ENCODE peak calls at places on chromosomes 4 and X, in nine cellular contexts. One of them, this sample, is unnamed.

GRCh38 chr4:55127521-55127920 is 2.1 kb upstream of the KDR start:
- DNase-seq in activated T-helper 1 cell treated with anti-CD3 and anti-CD28 coated beads, Interleukin-2, amount 50 U/mL, for 16 hours: no peak
- DNase-seq in BJ: no peak
- DNase-seq in bronchial epithelial cell: no peak
- DNase-seq in stimulated activated CD8-positive, alpha-beta memory T cell treated with anti-CD3 and anti-CD28 coated beads, Interleukin-12 subunit alpha, Interleukin-12 subunit beta, amount 100 ng/mL, for 1 hour: no peak
- DNase-seq in substantia nigra: no peak
- DNase-seq in SIG-M5: no peak
- DNase-seq in amniotic stem cell: no peak
- DNase-seq in NCI-H2227 treated with DMSO at 0.1 percent for 48 hours: no peak
- DNase-seq in this sample: no peak

GRCh38 chr4:10074767-10075105 is 41.9 kb downstream of the WDR1 start:
- DNase-seq in NCI-H2227 treated with DMSO at 0.1 percent for 48 hours: no peak
- DNase-seq in BJ: no peak
- DNase-seq in substantia nigra: no peak
- DNase-seq in bronchial epithelial cell: peak; percentile 46
- DNase-seq in activated T-helper 1 cell treated with anti-CD3 and anti-CD28 coated beads, Interleukin-2, amount 50 U/mL, for 16 hours: no peak
- DNase-seq in stimulated activated CD8-positive, alpha-beta memory T cell treated with anti-CD3 and anti-CD28 coated beads, Interleukin-12 subunit alpha, Interleukin-12 subunit beta, amount 100 ng/mL, for 1 hour: no peak
- DNase-seq in SIG-M5: no peak
- DNase-seq in amniotic stem cell: no peak
- DNase-seq in this sample: peak; percentile 68

GRCh38 chr4:186887211-186887785 is 163.6 kb upstream of the FAT1 start:
- DNase-seq in substantia nigra: no peak
- DNase-seq in NCI-H2227 treated with DMSO at 0.1 percent for 48 hours: no peak
- DNase-seq in bronchial epithelial cell: peak; percentile 85
- DNase-seq in amniotic stem cell: no peak
- DNase-seq in SIG-M5: no peak
- DNase-seq in activated T-helper 1 cell treated with anti-CD3 and anti-CD28 coated beads, Interleukin-2, amount 50 U/mL, for 16 hours: no peak
- DNase-seq in stimulated activated CD8-positive, alpha-beta memory T cell treated with anti-CD3 and anti-CD28 coated beads, Interleukin-12 subunit alpha, Interleukin-12 subunit beta, amount 100 ng/mL, for 1 hour: no peak
- DNase-seq in BJ: no peak
- DNase-seq in this sample: peak; percentile 18

GRCh38 chrX:48715066-48715465 is 18.5 kb downstream of the SUV39H1 start:
- DNase-seq in activated T-helper 1 cell treated with anti-CD3 and anti-CD28 coated beads, Interleukin-2, amount 50 U/mL, for 16 hours: no peak
- DNase-seq in stimulated activated CD8-positive, alpha-beta memory T cell treated with anti-CD3 and anti-CD28 coated beads, Interleukin-12 subunit alpha, Interleukin-12 subunit beta, amount 100 ng/mL, for 1 hour: no peak
- DNase-seq in BJ: no peak
- DNase-seq in substantia nigra: no peak
- DNase-seq in SIG-M5: no peak
- DNase-seq in bronchial epithelial cell: peak; percentile 12
- DNase-seq in amniotic stem cell: no peak
- DNase-seq in NCI-H2227 treated with DMSO at 0.1 percent for 48 hours: no peak
- DNase-seq in this sample: peak; percentile 3

GRCh38 chr4:11429646-11430045 is 952 bp upstream of the HS3ST1 start:
- DNase-seq in stimulated activated CD8-positive, alpha-beta memory T cell treated with anti-CD3 and anti-CD28 coated beads, Interleukin-12 subunit alpha, Interleukin-12 subunit beta, amount 100 ng/mL, for 1 hour: no peak
- DNase-seq in bronchial epithelial cell: peak; percentile 41
- DNase-seq in activated T-helper 1 cell treated with anti-CD3 and anti-CD28 coated beads, Interleukin-2, amount 50 U/mL, for 16 hours: no peak
- DNase-seq in substantia nigra: no peak
- DNase-seq in BJ: no peak
- DNase-seq in SIG-M5: no peak
- DNase-seq in NCI-H2227 treated with DMSO at 0.1 percent for 48 hours: no peak
- DNase-seq in amniotic stem cell: no peak
- DNase-seq in this sample: no peak

GRCh38 chr4:85738721-85739120 is 263.8 kb downstream of the ARHGAP24 start:
- DNase-seq in SIG-M5: no peak
- DNase-seq in stimulated activated CD8-positive, alpha-beta memory T cell treated with anti-CD3 and anti-CD28 coated beads, Interleukin-12 subunit alpha, Interleukin-12 subunit beta, amount 100 ng/mL, for 1 hour: no peak
- DNase-seq in bronchial epithelial cell: no peak
- DNase-seq in activated T-helper 1 cell treated with anti-CD3 and anti-CD28 coated beads, Interleukin-2, amount 50 U/mL, for 16 hours: no peak
- DNase-seq in amniotic stem cell: no peak
- DNase-seq in substantia nigra: no peak
- DNase-seq in BJ: no peak
- DNase-seq in NCI-H2227 treated with DMSO at 0.1 percent for 48 hours: no peak
- DNase-seq in this sample: no peak

GRCh38 chr4:57410331-57411052 is 300.3 kb upstream of the IGFBP7 start:
- DNase-seq in NCI-H2227 treated with DMSO at 0.1 percent for 48 hours: no peak
- DNase-seq in SIG-M5: no peak
- DNase-seq in substantia nigra: peak; percentile 39
- DNase-seq in amniotic stem cell: no peak
- DNase-seq in BJ: no peak
- DNase-seq in stimulated activated CD8-positive, alpha-beta memory T cell treated with anti-CD3 and anti-CD28 coated beads, Interleukin-12 subunit alpha, Interleukin-12 subunit beta, amount 100 ng/mL, for 1 hour: no peak
- DNase-seq in bronchial epithelial cell: no peak
- DNase-seq in activated T-helper 1 cell treated with anti-CD3 and anti-CD28 coated beads, Interleukin-2, amount 50 U/mL, for 16 hours: no peak
- DNase-seq in this sample: no peak

GRCh38 chr4:177442623-177443155 is 452 bp upstream of the AGA start:
- DNase-seq in BJ: no peak
- DNase-seq in bronchial epithelial cell: peak; percentile 23
- DNase-seq in NCI-H2227 treated with DMSO at 0.1 percent for 48 hours: peak; percentile 53
- DNase-seq in activated T-helper 1 cell treated with anti-CD3 and anti-CD28 coated beads, Interleukin-2, amount 50 U/mL, for 16 hours: no peak
- DNase-seq in amniotic stem cell: no peak
- DNase-seq in stimulated activated CD8-positive, alpha-beta memory T cell treated with anti-CD3 and anti-CD28 coated beads, Interleukin-12 subunit alpha, Interleukin-12 subunit beta, amount 100 ng/mL, for 1 hour: no peak
- DNase-seq in substantia nigra: no peak
- DNase-seq in SIG-M5: no peak
- DNase-seq in this sample: no peak

GRCh38 chrX:155112171-155112570 is 40.9 kb downstream of the BRCC3 start:
- DNase-seq in substantia nigra: no peak
- DNase-seq in SIG-M5: no peak
- DNase-seq in BJ: no peak
- DNase-seq in activated T-helper 1 cell treated with anti-CD3 and anti-CD28 coated beads, Interleukin-2, amount 50 U/mL, for 16 hours: no peak
- DNase-seq in bronchial epithelial cell: peak; percentile 89
- DNase-seq in NCI-H2227 treated with DMSO at 0.1 percent for 48 hours: no peak
- DNase-seq in stimulated activated CD8-positive, alpha-beta memory T cell treated with anti-CD3 and anti-CD28 coated beads, Interleukin-12 subunit alpha, Interleukin-12 subunit beta, amount 100 ng/mL, for 1 hour: no peak
- DNase-seq in amniotic stem cell: no peak
- DNase-seq in this sample: peak; percentile 83

GRCh38 chrX:154401918-154402621 is 3.9 kb downstream of the RPL10 start:
- DNase-seq in BJ: no peak
- DNase-seq in SIG-M5: no peak
- DNase-seq in bronchial epithelial cell: peak; percentile 68
- DNase-seq in stimulated activated CD8-positive, alpha-beta memory T cell treated with anti-CD3 and anti-CD28 coated beads, Interleukin-12 subunit alpha, Interleukin-12 subunit beta, amount 100 ng/mL, for 1 hour: no peak
- DNase-seq in activated T-helper 1 cell treated with anti-CD3 and anti-CD28 coated beads, Interleukin-2, amount 50 U/mL, for 16 hours: no peak
- DNase-seq in substantia nigra: no peak
- DNase-seq in NCI-H2227 treated with DMSO at 0.1 percent for 48 hours: no peak
- DNase-seq in amniotic stem cell: no peak
- DNase-seq in this sample: no peak

GRCh38 chr4:41887821-41888699 is 47.2 kb upstream of the TMEM33 start:
- DNase-seq in activated T-helper 1 cell treated with anti-CD3 and anti-CD28 coated beads, Interleukin-2, amount 50 U/mL, for 16 hours: no peak
- DNase-seq in amniotic stem cell: peak; percentile 19
- DNase-seq in bronchial epithelial cell: peak; percentile 46
- DNase-seq in substantia nigra: no peak
- DNase-seq in BJ: peak; percentile 1
- DNase-seq in SIG-M5: no peak
- DNase-seq in stimulated activated CD8-positive, alpha-beta memory T cell treated with anti-CD3 and anti-CD28 coated beads, Interleukin-12 subunit alpha, Interleukin-12 subunit beta, amount 100 ng/mL, for 1 hour: peak; percentile 20
- DNase-seq in NCI-H2227 treated with DMSO at 0.1 percent for 48 hours: peak; percentile 21
- DNase-seq in this sample: peak; percentile 62

GRCh38 chr4:90982787-90983186 is 855.6 kb downstream of the CCSER1 start:
- DNase-seq in bronchial epithelial cell: peak; percentile 7
- DNase-seq in SIG-M5: no peak
- DNase-seq in amniotic stem cell: no peak
- DNase-seq in BJ: no peak
- DNase-seq in NCI-H2227 treated with DMSO at 0.1 percent for 48 hours: no peak
- DNase-seq in stimulated activated CD8-positive, alpha-beta memory T cell treated with anti-CD3 and anti-CD28 coated beads, Interleukin-12 subunit alpha, Interleukin-12 subunit beta, amount 100 ng/mL, for 1 hour: no peak
- DNase-seq in substantia nigra: no peak
- DNase-seq in activated T-helper 1 cell treated with anti-CD3 and anti-CD28 coated beads, Interleukin-2, amount 50 U/mL, for 16 hours: no peak
- DNase-seq in this sample: no peak

GRCh38 chrX:46876901-46877300 is 35.3 kb upstream of the JADE3 start:
- DNase-seq in amniotic stem cell: no peak
- DNase-seq in substantia nigra: no peak
- DNase-seq in SIG-M5: no peak
- DNase-seq in stimulated activated CD8-positive, alpha-beta memory T cell treated with anti-CD3 and anti-CD28 coated beads, Interleukin-12 subunit alpha, Interleukin-12 subunit beta, amount 100 ng/mL, for 1 hour: no peak
- DNase-seq in NCI-H2227 treated with DMSO at 0.1 percent for 48 hours: no peak
- DNase-seq in activated T-helper 1 cell treated with anti-CD3 and anti-CD28 coated beads, Interleukin-2, amount 50 U/mL, for 16 hours: no peak
- DNase-seq in bronchial epithelial cell: no peak
- DNase-seq in BJ: no peak
- DNase-seq in this sample: no peak

GRCh38 chr4:100391913-100392312 is 125.9 kb downstream of the EMCN start:
- DNase-seq in substantia nigra: no peak
- DNase-seq in amniotic stem cell: no peak
- DNase-seq in BJ: no peak
- DNase-seq in activated T-helper 1 cell treated with anti-CD3 and anti-CD28 coated beads, Interleukin-2, amount 50 U/mL, for 16 hours: no peak
- DNase-seq in NCI-H2227 treated with DMSO at 0.1 percent for 48 hours: no peak
- DNase-seq in bronchial epithelial cell: peak; percentile 65
- DNase-seq in SIG-M5: no peak
- DNase-seq in stimulated activated CD8-positive, alpha-beta memory T cell treated with anti-CD3 and anti-CD28 coated beads, Interleukin-12 subunit alpha, Interleukin-12 subunit beta, amount 100 ng/mL, for 1 hour: no peak
- DNase-seq in this sample: peak; percentile 50

GRCh38 chrX:6810796-6811195 is 275.9 kb upstream of the VCX3A start:
- DNase-seq in substantia nigra: no peak
- DNase-seq in activated T-helper 1 cell treated with anti-CD3 and anti-CD28 coated beads, Interleukin-2, amount 50 U/mL, for 16 hours: no peak
- DNase-seq in amniotic stem cell: no peak
- DNase-seq in NCI-H2227 treated with DMSO at 0.1 percent for 48 hours: no peak
- DNase-seq in bronchial epithelial cell: peak; percentile 16
- DNase-seq in SIG-M5: no peak
- DNase-seq in stimulated activated CD8-positive, alpha-beta memory T cell treated with anti-CD3 and anti-CD28 coated beads, Interleukin-12 subunit alpha, Interleukin-12 subunit beta, amount 100 ng/mL, for 1 hour: no peak
- DNase-seq in BJ: peak; percentile 2
- DNase-seq in this sample: no peak

GRCh38 chr4:140755811-140756291 is 334 bp downstream of the TBC1D9 start:
- DNase-seq in activated T-helper 1 cell treated with anti-CD3 and anti-CD28 coated beads, Interleukin-2, amount 50 U/mL, for 16 hours: no peak
- DNase-seq in stimulated activated CD8-positive, alpha-beta memory T cell treated with anti-CD3 and anti-CD28 coated beads, Interleukin-12 subunit alpha, Interleukin-12 subunit beta, amount 100 ng/mL, for 1 hour: no peak
- DNase-seq in amniotic stem cell: no peak
- DNase-seq in bronchial epithelial cell: no peak
- DNase-seq in NCI-H2227 treated with DMSO at 0.1 percent for 48 hours: no peak
- DNase-seq in substantia nigra: peak; percentile 47
- DNase-seq in BJ: no peak
- DNase-seq in SIG-M5: no peak
- DNase-seq in this sample: peak; percentile 30

GRCh38 chr4:8235224-8235623 is 34.3 kb upstream of the HTRA3 start:
- DNase-seq in activated T-helper 1 cell treated with anti-CD3 and anti-CD28 coated beads, Interleukin-2, amount 50 U/mL, for 16 hours: no peak
- DNase-seq in bronchial epithelial cell: no peak
- DNase-seq in NCI-H2227 treated with DMSO at 0.1 percent for 48 hours: no peak
- DNase-seq in BJ: no peak
- DNase-seq in stimulated activated CD8-positive, alpha-beta memory T cell treated with anti-CD3 and anti-CD28 coated beads, Interleukin-12 subunit alpha, Interleukin-12 subunit beta, amount 100 ng/mL, for 1 hour: no peak
- DNase-seq in SIG-M5: no peak
- DNase-seq in substantia nigra: no peak
- DNase-seq in amniotic stem cell: no peak
- DNase-seq in this sample: no peak

GRCh38 chrX:48892896-48893295 is 4.7 kb downstream of the TIMM17B start:
- DNase-seq in bronchial epithelial cell: no peak
- DNase-seq in activated T-helper 1 cell treated with anti-CD3 and anti-CD28 coated beads, Interleukin-2, amount 50 U/mL, for 16 hours: no peak
- DNase-seq in SIG-M5: no peak
- DNase-seq in NCI-H2227 treated with DMSO at 0.1 percent for 48 hours: no peak
- DNase-seq in substantia nigra: no peak
- DNase-seq in amniotic stem cell: no peak
- DNase-seq in BJ: no peak
- DNase-seq in stimulated activated CD8-positive, alpha-beta memory T cell treated with anti-CD3 and anti-CD28 coated beads, Interleukin-12 subunit alpha, Interleukin-12 subunit beta, amount 100 ng/mL, for 1 hour: no peak
- DNase-seq in this sample: no peak